ENCODE peak calls at places on chromosomes 12 and 14, in nine cellular contexts. One of them, this sample, is unnamed.

GRCh38 chr12:122366685-122367475 is 55.6 kb downstream of the CLIP1 start:
- DNase-seq in ovary: no peak
- DNase-seq in lower leg skin: peak; percentile 55
- DNase-seq in AG09309: peak; percentile 78
- DNase-seq in IMR-90: peak; percentile 90
- DNase-seq in CD8-positive, alpha-beta T cell: no peak
- DNase-seq in mucosa of descending colon: peak; percentile 23
- DNase-seq in neural progenitor cell: no peak
- DNase-seq in dorsolateral prefrontal cortex: no peak
- DNase-seq in this sample: peak; percentile 96

GRCh38 chr14:78450945-78451344 is 280.8 kb downstream of the NRXN3 start:
- DNase-seq in ovary: no peak
- DNase-seq in lower leg skin: no peak
- DNase-seq in AG09309: no peak
- DNase-seq in IMR-90: no peak
- DNase-seq in CD8-positive, alpha-beta T cell: no peak
- DNase-seq in mucosa of descending colon: no peak
- DNase-seq in neural progenitor cell: no peak
- DNase-seq in dorsolateral prefrontal cortex: no peak
- DNase-seq in this sample: no peak

GRCh38 chr12:68827895-68828294 is 19.9 kb downstream of the MDM2 start:
- DNase-seq in ovary: no peak
- DNase-seq in lower leg skin: no peak
- DNase-seq in AG09309: no peak
- DNase-seq in IMR-90: no peak
- DNase-seq in CD8-positive, alpha-beta T cell: no peak
- DNase-seq in mucosa of descending colon: no peak
- DNase-seq in neural progenitor cell: no peak
- DNase-seq in dorsolateral prefrontal cortex: no peak
- DNase-seq in this sample: no peak

GRCh38 chr14:50792058-50792477 is 38.9 kb downstream of the NIN start:
- DNase-seq in ovary: no peak
- DNase-seq in lower leg skin: no peak
- DNase-seq in AG09309: no peak
- DNase-seq in IMR-90: no peak
- DNase-seq in CD8-positive, alpha-beta T cell: no peak
- DNase-seq in mucosa of descending colon: no peak
- DNase-seq in neural progenitor cell: no peak
- DNase-seq in dorsolateral prefrontal cortex: no peak
- DNase-seq in this sample: no peak

GRCh38 chr14:93049295-93049694 is 66.4 kb downstream of the ITPK1 start:
- DNase-seq in ovary: no peak
- DNase-seq in lower leg skin: no peak
- DNase-seq in AG09309: no peak
- DNase-seq in IMR-90: no peak
- DNase-seq in CD8-positive, alpha-beta T cell: no peak
- DNase-seq in mucosa of descending colon: peak; percentile 85
- DNase-seq in neural progenitor cell: no peak
- DNase-seq in dorsolateral prefrontal cortex: no peak
- DNase-seq in this sample: no peak

GRCh38 chr12:112577473-112578334 is 159.0 kb downstream of the PTPN11 start:
- DNase-seq in ovary: no peak
- DNase-seq in lower leg skin: no peak
- DNase-seq in AG09309: no peak
- DNase-seq in IMR-90: no peak
- DNase-seq in CD8-positive, alpha-beta T cell: no peak
- DNase-seq in mucosa of descending colon: no peak
- DNase-seq in neural progenitor cell: peak; percentile 54
- DNase-seq in dorsolateral prefrontal cortex: no peak
- DNase-seq in this sample: no peak

GRCh38 chr14:65345264-65345663 is 67.3 kb upstream of the FUT8 start:
- DNase-seq in ovary: no peak
- DNase-seq in lower leg skin: no peak
- DNase-seq in AG09309: no peak
- DNase-seq in IMR-90: no peak
- DNase-seq in CD8-positive, alpha-beta T cell: no peak
- DNase-seq in mucosa of descending colon: no peak
- DNase-seq in neural progenitor cell: no peak
- DNase-seq in dorsolateral prefrontal cortex: no peak
- DNase-seq in this sample: no peak

GRCh38 chr14:31263485-31264133 is 56.0 kb upstream of the HECTD1 start:
- DNase-seq in ovary: peak; percentile 46
- DNase-seq in lower leg skin: peak; percentile 83
- DNase-seq in AG09309: peak; percentile 99
- DNase-seq in IMR-90: peak; percentile 100
- DNase-seq in CD8-positive, alpha-beta T cell: no peak
- DNase-seq in mucosa of descending colon: no peak
- DNase-seq in neural progenitor cell: no peak
- DNase-seq in dorsolateral prefrontal cortex: no peak
- DNase-seq in this sample: peak; percentile 100

GRCh38 chr14:104856869-104857860 is 7.9 kb upstream of the CEP170B start:
- DNase-seq in ovary: no peak
- DNase-seq in lower leg skin: no peak
- DNase-seq in AG09309: no peak
- DNase-seq in IMR-90: no peak
- DNase-seq in CD8-positive, alpha-beta T cell: no peak
- DNase-seq in mucosa of descending colon: no peak
- DNase-seq in neural progenitor cell: peak; percentile 32
- DNase-seq in dorsolateral prefrontal cortex: peak; percentile 72
- DNase-seq in this sample: no peak

GRCh38 chr12:21984375-21984774 is 43.1 kb upstream of the ABCC9 start:
- DNase-seq in ovary: no peak
- DNase-seq in lower leg skin: no peak
- DNase-seq in AG09309: no peak
- DNase-seq in IMR-90: no peak
- DNase-seq in CD8-positive, alpha-beta T cell: no peak
- DNase-seq in mucosa of descending colon: no peak
- DNase-seq in neural progenitor cell: no peak
- DNase-seq in dorsolateral prefrontal cortex: no peak
- DNase-seq in this sample: no peak

GRCh38 chr14:100904307-100905019 is 941 bp upstream of the RTL1 start:
- DNase-seq in ovary: peak; percentile 68
- DNase-seq in lower leg skin: no peak
- DNase-seq in AG09309: no peak
- DNase-seq in IMR-90: no peak
- DNase-seq in CD8-positive, alpha-beta T cell: no peak
- DNase-seq in mucosa of descending colon: no peak
- DNase-seq in neural progenitor cell: peak; percentile 94
- DNase-seq in dorsolateral prefrontal cortex: no peak
- DNase-seq in this sample: no peak

GRCh38 chr12:130137141-130138018 is 24.9 kb upstream of the FZD10 start:
- DNase-seq in ovary: no peak
- DNase-seq in lower leg skin: no peak
- DNase-seq in AG09309: no peak
- DNase-seq in IMR-90: no peak
- DNase-seq in CD8-positive, alpha-beta T cell: no peak
- DNase-seq in mucosa of descending colon: no peak
- DNase-seq in neural progenitor cell: peak; percentile 36
- DNase-seq in dorsolateral prefrontal cortex: no peak
- DNase-seq in this sample: no peak

GRCh38 chr12:131092911-131093901 is 139.5 kb downstream of the ADGRD1 start:
- DNase-seq in ovary: peak; percentile 10
- DNase-seq in lower leg skin: no peak
- DNase-seq in AG09309: no peak
- DNase-seq in IMR-90: no peak
- DNase-seq in CD8-positive, alpha-beta T cell: no peak
- DNase-seq in mucosa of descending colon: peak; percentile 22
- DNase-seq in neural progenitor cell: no peak
- DNase-seq in dorsolateral prefrontal cortex: no peak
- DNase-seq in this sample: no peak

GRCh38 chr12:104215638-104216297 is at the start of gene TXNRD1:
- DNase-seq in ovary: peak; percentile 84
- DNase-seq in lower leg skin: peak; percentile 69
- DNase-seq in AG09309: no peak
- DNase-seq in IMR-90: peak; percentile 76
- DNase-seq in CD8-positive, alpha-beta T cell: peak; percentile 77
- DNase-seq in mucosa of descending colon: peak; percentile 86
- DNase-seq in neural progenitor cell: peak; percentile 94
- DNase-seq in dorsolateral prefrontal cortex: peak; percentile 51
- DNase-seq in this sample: peak; percentile 81

GRCh38 chr14:70755655-70756054 is 53.7 kb downstream of the MAP3K9 start:
- DNase-seq in ovary: no peak
- DNase-seq in lower leg skin: no peak
- DNase-seq in AG09309: no peak
- DNase-seq in IMR-90: no peak
- DNase-seq in CD8-positive, alpha-beta T cell: no peak
- DNase-seq in mucosa of descending colon: no peak
- DNase-seq in neural progenitor cell: no peak
- DNase-seq in dorsolateral prefrontal cortex: no peak
- DNase-seq in this sample: peak; percentile 48

GRCh38 chr12:24212496-24212895 is 263.0 kb upstream of the SOX5 start:
- DNase-seq in ovary: no peak
- DNase-seq in lower leg skin: no peak
- DNase-seq in AG09309: no peak
- DNase-seq in IMR-90: no peak
- DNase-seq in CD8-positive, alpha-beta T cell: no peak
- DNase-seq in mucosa of descending colon: no peak
- DNase-seq in neural progenitor cell: no peak
- DNase-seq in dorsolateral prefrontal cortex: no peak
- DNase-seq in this sample: no peak

GRCh38 chr12:76936562-76937185 is 57.9 kb upstream of the CSRP2 start:
- DNase-seq in ovary: no peak
- DNase-seq in lower leg skin: no peak
- DNase-seq in AG09309: no peak
- DNase-seq in IMR-90: no peak
- DNase-seq in CD8-positive, alpha-beta T cell: no peak
- DNase-seq in mucosa of descending colon: no peak
- DNase-seq in neural progenitor cell: no peak
- DNase-seq in dorsolateral prefrontal cortex: no peak
- DNase-seq in this sample: no peak

DNA sequence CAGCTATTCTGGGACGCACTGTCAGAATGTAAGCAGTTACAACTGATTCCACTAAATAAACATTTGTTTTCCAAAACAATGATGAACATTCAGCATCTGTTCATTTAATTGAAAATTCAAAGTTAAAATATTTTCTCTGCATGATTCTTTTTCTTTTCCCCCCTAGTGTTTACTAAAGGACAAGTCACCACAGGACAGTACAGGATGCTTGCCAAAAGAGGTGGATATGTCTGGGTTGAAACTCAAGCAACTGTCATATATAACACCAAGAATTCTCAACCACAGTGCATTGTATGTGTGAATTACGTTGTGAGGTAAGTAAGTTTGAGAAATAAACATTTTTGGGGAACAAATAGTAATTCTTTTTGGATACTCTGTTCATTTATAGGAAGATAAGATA is 28.2 kb upstream of the SNAPC1 start:
- DNase-seq in ovary: no peak
- DNase-seq in lower leg skin: no peak
- DNase-seq in AG09309: no peak
- DNase-seq in IMR-90: no peak
- DNase-seq in CD8-positive, alpha-beta T cell: no peak
- DNase-seq in mucosa of descending colon: no peak
- DNase-seq in neural progenitor cell: no peak
- DNase-seq in dorsolateral prefrontal cortex: no peak
- DNase-seq in this sample: peak; percentile 51
- TF ChIP-seq CTCF in ovary: no peak
- TF ChIP-seq CTCF in lower leg skin: no peak
- TF ChIP-seq CTCF in AG09309: no peak
- TF ChIP-seq CTCF in IMR-90: no peak
- TF ChIP-seq CTCF in CD8-positive, alpha-beta T cell: no peak
- TF ChIP-seq CTCF in mucosa of descending colon: no peak
- TF ChIP-seq CTCF in neural progenitor cell: no peak
- TF ChIP-seq CTCF in dorsolateral prefrontal cortex: no peak
- TF ChIP-seq CTCF in this sample: no peak

GRCh38 chr12:124745891-124746570 is 117.6 kb downstream of the SCARB1 start:
- DNase-seq in ovary: peak; percentile 92
- DNase-seq in lower leg skin: peak; percentile 91
- DNase-seq in AG09309: peak; percentile 66
- DNase-seq in IMR-90: peak; percentile 81
- DNase-seq in CD8-positive, alpha-beta T cell: no peak
- DNase-seq in mucosa of descending colon: peak; percentile 88
- DNase-seq in neural progenitor cell: peak; percentile 94
- DNase-seq in dorsolateral prefrontal cortex: peak; percentile 98
- DNase-seq in this sample: peak; percentile 90
- H3K4me3 ChIP-seq in ovary: no peak overlapping the region
- H3K4me3 ChIP-seq in lower leg skin: no peak overlapping the region
- H3K4me3 ChIP-seq in AG09309: no peak overlapping the region
- H3K4me3 ChIP-seq in IMR-90: no peak overlapping the region
- H3K4me3 ChIP-seq in CD8-positive, alpha-beta T cell: no peak overlapping the region
- H3K4me3 ChIP-seq in mucosa of descending colon: no peak overlapping the region
- H3K4me3 ChIP-seq in neural progenitor cell: no peak overlapping the region
- H3K4me3 ChIP-seq in dorsolateral prefrontal cortex: no peak overlapping the region
- H3K4me3 ChIP-seq in this sample: peak overlapping the region; percentile 13

GRCh38 chr12:81465191-81465590 is 294.0 kb downstream of the PPFIA2 start:
- DNase-seq in ovary: no peak
- DNase-seq in lower leg skin: no peak
- DNase-seq in AG09309: no peak
- DNase-seq in IMR-90: no peak
- DNase-seq in CD8-positive, alpha-beta T cell: no peak
- DNase-seq in mucosa of descending colon: no peak
- DNase-seq in neural progenitor cell: no peak
- DNase-seq in dorsolateral prefrontal cortex: no peak
- DNase-seq in this sample: no peak

GRCh38 chr12:81465881-81466280 is 293.3 kb downstream of the PPFIA2 start:
- DNase-seq in ovary: no peak
- DNase-seq in lower leg skin: no peak
- DNase-seq in AG09309: no peak
- DNase-seq in IMR-90: no peak
- DNase-seq in CD8-positive, alpha-beta T cell: no peak
- DNase-seq in mucosa of descending colon: no peak
- DNase-seq in neural progenitor cell: no peak
- DNase-seq in dorsolateral prefrontal cortex: no peak
- DNase-seq in this sample: no peak

DNA sequence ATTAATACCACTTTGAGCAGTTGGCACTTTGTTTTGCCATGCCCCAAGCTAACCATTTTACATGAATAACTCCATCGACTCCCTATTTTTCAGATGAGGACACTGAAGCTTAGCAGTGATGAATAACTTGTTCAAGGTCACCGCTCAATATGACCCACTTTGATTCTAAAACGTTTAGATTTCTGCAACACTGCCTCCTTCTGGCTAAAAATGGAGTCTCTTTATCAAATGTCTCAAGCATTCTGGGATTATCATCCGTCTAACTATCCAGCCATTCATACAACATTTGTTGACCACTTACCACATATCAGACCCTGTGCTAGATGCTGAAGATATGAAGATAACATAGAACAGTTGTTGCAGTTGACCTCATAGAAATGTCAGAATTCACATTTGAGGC is 298.0 kb downstream of the PPFIA2 start:
- DNase-seq in ovary: no peak
- DNase-seq in lower leg skin: no peak
- DNase-seq in AG09309: no peak
- DNase-seq in IMR-90: no peak
- DNase-seq in CD8-positive, alpha-beta T cell: no peak
- DNase-seq in mucosa of descending colon: no peak
- DNase-seq in neural progenitor cell: no peak
- DNase-seq in dorsolateral prefrontal cortex: no peak
- DNase-seq in this sample: no peak
- TF ChIP-seq CTCF in ovary: no peak
- TF ChIP-seq CTCF in lower leg skin: no peak
- TF ChIP-seq CTCF in AG09309: no peak
- TF ChIP-seq CTCF in IMR-90: no peak
- TF ChIP-seq CTCF in CD8-positive, alpha-beta T cell: no peak
- TF ChIP-seq CTCF in mucosa of descending colon: no peak
- TF ChIP-seq CTCF in neural progenitor cell: peak; percentile 55
- TF ChIP-seq CTCF in dorsolateral prefrontal cortex: no peak
- TF ChIP-seq CTCF in this sample: peak; percentile 22

DNA sequence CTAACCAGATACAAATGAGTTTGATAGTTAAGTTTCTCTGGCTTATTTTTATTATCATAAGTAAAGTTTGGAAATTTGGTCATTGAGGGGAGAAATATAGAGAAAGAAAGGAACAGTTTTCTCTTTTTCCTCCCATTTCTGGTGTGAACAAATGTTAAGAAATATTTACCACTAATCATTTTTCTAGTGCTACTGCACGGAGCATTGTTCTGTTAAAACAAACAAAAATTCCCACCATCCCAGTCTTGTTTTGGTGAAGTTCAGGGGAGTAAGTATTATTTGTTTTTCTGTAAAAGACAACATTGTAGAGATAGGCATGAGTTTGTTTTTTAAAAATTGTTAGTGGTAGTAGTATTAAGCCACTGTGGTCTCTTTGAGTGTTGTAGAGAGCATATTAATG is 135.3 kb downstream of the FGD4 start:
- DNase-seq in ovary: no peak
- DNase-seq in lower leg skin: no peak
- DNase-seq in AG09309: no peak
- DNase-seq in IMR-90: no peak
- DNase-seq in CD8-positive, alpha-beta T cell: no peak
- DNase-seq in mucosa of descending colon: no peak
- DNase-seq in neural progenitor cell: no peak
- DNase-seq in dorsolateral prefrontal cortex: no peak
- DNase-seq in this sample: no peak
- H3K4me3 ChIP-seq in ovary: peak overlapping the region; percentile 35
- H3K4me3 ChIP-seq in lower leg skin: no peak overlapping the region
- H3K4me3 ChIP-seq in AG09309: peak overlapping the region; percentile 35
- H3K4me3 ChIP-seq in IMR-90: peak overlapping the region; percentile 50
- H3K4me3 ChIP-seq in CD8-positive, alpha-beta T cell: no peak overlapping the region
- H3K4me3 ChIP-seq in mucosa of descending colon: no peak overlapping the region
- H3K4me3 ChIP-seq in neural progenitor cell: no peak overlapping the region
- H3K4me3 ChIP-seq in dorsolateral prefrontal cortex: peak overlapping the region; percentile 28
- H3K4me3 ChIP-seq in this sample: peak overlapping the region; percentile 61

This sample was measured in choroid plexus epithelial cell.